ENCODE peak calls at places on chromosomes 13 and 19, in six cellular contexts. One of them, this sample, is unnamed.

GRCh38 chr19:18789883-18790565 is 1.1 kb downstream of the COMP start:
- DNase-seq in heart left ventricle: no peak
- DNase-seq in PC-3: no peak
- DNase-seq in CD8-positive, alpha-beta memory T cell: no peak
- DNase-seq in ascending aorta: no peak
- DNase-seq in small intestine: no peak
- DNase-seq in this sample: no peak

GRCh38 chr19:12788682-12789097 is 2.6 kb upstream of the JUNB start:
- DNase-seq in small intestine: peak; percentile 84
- DNase-seq in CD8-positive, alpha-beta memory T cell: peak; percentile 78
- DNase-seq in heart left ventricle: peak; percentile 91
- DNase-seq in PC-3: peak; percentile 63
- DNase-seq in ascending aorta: peak; percentile 57
- DNase-seq in this sample: peak; percentile 93

GRCh38 chr19:35513975-35514809 is 743 bp upstream of the DMKN start:
- DNase-seq in small intestine: no peak
- DNase-seq in PC-3: no peak
- DNase-seq in heart left ventricle: no peak
- DNase-seq in ascending aorta: no peak
- DNase-seq in CD8-positive, alpha-beta memory T cell: no peak
- DNase-seq in this sample: peak; percentile 24

GRCh38 chr13:77894743-77895142 is 23.9 kb downstream of the EDNRB start:
- DNase-seq in small intestine: no peak
- DNase-seq in heart left ventricle: no peak
- DNase-seq in CD8-positive, alpha-beta memory T cell: no peak
- DNase-seq in ascending aorta: no peak
- DNase-seq in PC-3: no peak
- DNase-seq in this sample: no peak

GRCh38 chr19:5913739-5914357 is at the start of gene CAPS:
- DNase-seq in small intestine: peak; percentile 17
- DNase-seq in heart left ventricle: no peak
- DNase-seq in PC-3: peak; percentile 97
- DNase-seq in ascending aorta: no peak
- DNase-seq in CD8-positive, alpha-beta memory T cell: no peak
- DNase-seq in this sample: peak; percentile 37

GRCh38 chr19:49954092-49954825 is 6.7 kb downstream of the SIGLEC11 start:
- DNase-seq in CD8-positive, alpha-beta memory T cell: no peak
- DNase-seq in PC-3: no peak
- DNase-seq in small intestine: no peak
- DNase-seq in heart left ventricle: no peak
- DNase-seq in ascending aorta: no peak
- DNase-seq in this sample: no peak

GRCh38 chr13:21837841-21838551 is 167.1 kb downstream of the FGF9 start:
- DNase-seq in PC-3: no peak
- DNase-seq in heart left ventricle: no peak
- DNase-seq in CD8-positive, alpha-beta memory T cell: no peak
- DNase-seq in small intestine: peak; percentile 77
- DNase-seq in ascending aorta: no peak
- DNase-seq in this sample: no peak

GRCh38 chr13:71661921-71662320 is 205.1 kb downstream of the DACH1 start:
- DNase-seq in small intestine: no peak
- DNase-seq in PC-3: peak; percentile 52
- DNase-seq in CD8-positive, alpha-beta memory T cell: no peak
- DNase-seq in heart left ventricle: no peak
- DNase-seq in ascending aorta: no peak
- DNase-seq in this sample: no peak

GRCh38 chr13:30196025-30196424 is 111.3 kb downstream of the KATNAL1 start:
- DNase-seq in heart left ventricle: no peak
- DNase-seq in ascending aorta: no peak
- DNase-seq in small intestine: no peak
- DNase-seq in PC-3: peak; percentile 2
- DNase-seq in CD8-positive, alpha-beta memory T cell: no peak
- DNase-seq in this sample: peak; percentile 84

GRCh38 chr19:4302238-4302630 is at the start of gene TMIGD2:
- DNase-seq in ascending aorta: no peak
- DNase-seq in PC-3: no peak
- DNase-seq in heart left ventricle: no peak
- DNase-seq in CD8-positive, alpha-beta memory T cell: no peak
- DNase-seq in small intestine: peak; percentile 25
- DNase-seq in this sample: no peak

GRCh38 chr19:4304509-4305252 is at the start of gene FSD1:
- DNase-seq in ascending aorta: no peak
- DNase-seq in PC-3: peak; percentile 56
- DNase-seq in small intestine: no peak
- DNase-seq in CD8-positive, alpha-beta memory T cell: peak; percentile 63
- DNase-seq in heart left ventricle: peak; percentile 30
- DNase-seq in this sample: peak; percentile 92

GRCh38 chr19:4305659-4306058 is 1.3 kb downstream of the FSD1 start:
- DNase-seq in CD8-positive, alpha-beta memory T cell: no peak
- DNase-seq in PC-3: no peak
- DNase-seq in heart left ventricle: no peak
- DNase-seq in ascending aorta: no peak
- DNase-seq in small intestine: no peak
- DNase-seq in this sample: no peak

GRCh38 chr19:4305253-4305612 is 835 bp downstream of the FSD1 start:
- DNase-seq in heart left ventricle: no peak
- DNase-seq in ascending aorta: no peak
- DNase-seq in CD8-positive, alpha-beta memory T cell: no peak
- DNase-seq in PC-3: no peak
- DNase-seq in small intestine: no peak
- DNase-seq in this sample: no peak

DNA sequence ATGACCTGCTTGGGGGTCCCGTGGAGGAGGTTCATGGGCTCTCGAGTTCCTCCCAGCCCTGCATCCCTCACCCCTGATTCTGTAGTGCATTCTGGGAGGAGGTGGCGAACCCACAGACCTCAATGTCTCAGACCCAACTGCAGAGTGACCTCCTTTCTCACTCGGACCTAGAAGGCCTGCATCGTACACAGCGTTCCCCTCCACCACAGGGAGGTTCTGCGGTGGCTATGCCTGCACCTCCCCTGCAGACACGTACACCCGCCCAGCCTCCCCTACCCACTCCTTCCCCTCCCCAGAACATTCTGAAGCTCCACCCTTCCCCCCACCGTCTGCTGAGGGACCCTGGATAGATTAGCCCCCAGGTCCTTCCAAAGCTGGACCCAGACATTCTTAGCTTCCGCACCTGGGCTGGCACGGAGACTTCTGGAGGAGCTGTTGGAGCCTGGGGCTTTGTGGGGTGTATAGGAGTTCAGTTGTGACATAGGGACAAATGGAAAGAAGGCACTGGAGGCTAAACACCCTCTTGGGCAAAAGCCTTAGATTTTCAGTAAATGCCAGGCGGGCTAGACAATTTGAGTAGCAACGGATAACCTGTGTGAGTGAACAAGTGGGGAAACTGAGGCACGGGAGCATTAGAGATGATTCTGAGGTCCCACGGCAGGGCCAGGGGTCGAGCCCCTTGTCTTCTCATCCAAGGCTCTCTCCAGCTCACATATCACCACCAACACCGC is 455 bp upstream of the FSD1 start:
- DNase-seq in small intestine: peak; percentile 54
- DNase-seq in ascending aorta: no peak
- DNase-seq in CD8-positive, alpha-beta memory T cell: no peak
- DNase-seq in heart left ventricle: no peak
- DNase-seq in PC-3: no peak
- DNase-seq in this sample: no peak
- H3K27me3 ChIP-seq in small intestine: no peaks in the 10 kb centered on the region
- H3K27me3 ChIP-seq in ascending aorta: no peaks in the 10 kb centered on the region
- H3K27me3 ChIP-seq in CD8-positive, alpha-beta memory T cell: no peaks in the 10 kb centered on the region
- H3K27me3 ChIP-seq in heart left ventricle: peaks cover 10% of the 10 kb centered on the region
- H3K27me3 ChIP-seq in PC-3: no peaks in the 10 kb centered on the region
- H3K27me3 ChIP-seq in this sample: no peaks in the 10 kb centered on the region

GRCh38 chr19:4376245-4376990 is 23.9 kb downstream of the SH3GL1 start:
- DNase-seq in ascending aorta: no peak
- DNase-seq in small intestine: no peak
- DNase-seq in CD8-positive, alpha-beta memory T cell: no peak
- DNase-seq in heart left ventricle: no peak
- DNase-seq in PC-3: peak; percentile 45
- DNase-seq in this sample: no peak

GRCh38 chr19:4373601-4374441 is 26.5 kb downstream of the SH3GL1 start:
- DNase-seq in PC-3: no peak
- DNase-seq in heart left ventricle: peak; percentile 61
- DNase-seq in CD8-positive, alpha-beta memory T cell: no peak
- DNase-seq in ascending aorta: no peak
- DNase-seq in small intestine: no peak
- DNase-seq in this sample: peak; percentile 81

GRCh38 chr19:4375620-4376228 is 24.6 kb downstream of the SH3GL1 start:
- DNase-seq in heart left ventricle: no peak
- DNase-seq in PC-3: peak; percentile 60
- DNase-seq in CD8-positive, alpha-beta memory T cell: no peak
- DNase-seq in ascending aorta: no peak
- DNase-seq in small intestine: peak; percentile 38
- DNase-seq in this sample: peak; percentile 81

GRCh38 chr19:4374451-4375163 is 25.7 kb downstream of the SH3GL1 start:
- DNase-seq in CD8-positive, alpha-beta memory T cell: no peak
- DNase-seq in small intestine: peak; percentile 82
- DNase-seq in PC-3: peak; percentile 90
- DNase-seq in heart left ventricle: no peak
- DNase-seq in ascending aorta: peak; percentile 37
- DNase-seq in this sample: peak; percentile 61

DNA sequence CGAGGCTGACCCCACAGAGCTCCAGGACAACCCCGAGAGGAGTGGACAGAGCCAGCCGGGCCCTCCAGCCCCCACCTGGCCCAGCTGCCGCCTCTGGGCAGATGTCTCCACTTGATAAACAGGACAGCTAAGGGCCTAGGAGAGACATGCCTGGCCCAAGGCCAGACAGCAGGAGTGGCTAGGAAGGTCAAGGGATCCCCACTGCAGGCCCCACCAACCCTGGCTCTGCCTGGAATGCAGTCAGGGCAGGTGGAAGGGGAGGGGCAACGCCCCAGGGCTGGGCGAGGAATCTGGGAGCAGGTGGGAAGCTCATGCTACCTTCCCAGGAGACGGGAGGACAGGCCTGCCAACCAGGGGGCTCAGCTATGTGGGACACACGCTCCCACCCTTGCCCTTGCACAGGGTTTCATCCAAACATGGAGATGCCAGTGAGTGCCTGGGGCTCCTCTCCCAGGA is 25.2 kb downstream of the SH3GL1 start:
- DNase-seq in CD8-positive, alpha-beta memory T cell: no peak
- DNase-seq in PC-3: peak; percentile 95
- DNase-seq in ascending aorta: no peak
- DNase-seq in heart left ventricle: no peak
- DNase-seq in small intestine: peak; percentile 86
- DNase-seq in this sample: peak; percentile 74
- H3K4me1 ChIP-seq in CD8-positive, alpha-beta memory T cell: peaks cover 68% of the 10 kb centered on the region
- H3K4me1 ChIP-seq in PC-3: peaks cover 68% of the 10 kb centered on the region
- H3K4me1 ChIP-seq in ascending aorta: peaks cover 86% of the 10 kb centered on the region
- H3K4me1 ChIP-seq in heart left ventricle: peaks cover 96% of the 10 kb centered on the region
- H3K4me1 ChIP-seq in small intestine: peaks cover 20% of the 10 kb centered on the region
- H3K4me1 ChIP-seq in this sample: peaks cover 33% of the 10 kb centered on the region

DNA sequence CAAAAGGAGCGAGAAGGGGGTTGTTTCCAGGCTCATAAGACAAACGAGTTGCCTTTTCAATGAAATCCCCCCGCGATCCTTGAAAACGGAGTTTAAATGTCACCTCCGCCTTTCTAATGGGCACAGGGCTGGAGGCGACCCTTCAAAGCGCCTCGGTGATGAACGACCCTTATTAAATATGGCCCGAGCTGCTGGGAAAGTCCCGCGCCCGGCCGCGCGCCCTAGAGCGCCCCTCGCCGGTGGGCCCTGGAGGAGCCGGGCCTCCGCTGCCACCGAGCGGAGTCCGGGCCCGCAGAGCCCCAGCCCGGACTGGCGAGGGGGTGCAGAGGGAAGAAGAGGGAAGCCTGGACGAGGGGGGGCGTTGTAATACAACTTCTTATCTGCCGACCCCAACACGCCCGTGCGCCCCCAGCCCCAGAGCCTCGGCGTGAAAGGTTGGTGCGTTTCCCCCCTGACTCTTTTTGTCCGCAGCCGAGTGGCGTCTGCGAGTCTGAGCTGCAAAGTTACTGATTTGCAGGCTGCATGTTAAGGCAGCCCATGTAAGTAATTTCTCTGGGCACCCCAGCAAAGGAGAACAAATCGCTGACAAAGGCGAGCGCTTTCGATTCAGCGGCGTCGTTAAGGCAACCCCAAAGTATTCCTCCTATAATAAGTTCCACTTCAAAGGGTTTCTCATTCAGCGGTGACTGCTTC is 11.9 kb downstream of the ZIC5 start:
- DNase-seq in PC-3: no peak
- DNase-seq in small intestine: no peak
- DNase-seq in ascending aorta: no peak
- DNase-seq in CD8-positive, alpha-beta memory T cell: no peak
- DNase-seq in heart left ventricle: no peak
- DNase-seq in this sample: no peak
- H3K27me3 ChIP-seq in PC-3: peaks cover 85% of the 10 kb centered on the region
- H3K27me3 ChIP-seq in small intestine: peaks cover 66% of the 10 kb centered on the region
- H3K27me3 ChIP-seq in ascending aorta: peaks cover 35% of the 10 kb centered on the region
- H3K27me3 ChIP-seq in CD8-positive, alpha-beta memory T cell: peaks cover 83% of the 10 kb centered on the region
- H3K27me3 ChIP-seq in heart left ventricle: peaks cover 100% of the 10 kb centered on the region
- H3K27me3 ChIP-seq in this sample: peaks cover 91% of the 10 kb centered on the region

DNA sequence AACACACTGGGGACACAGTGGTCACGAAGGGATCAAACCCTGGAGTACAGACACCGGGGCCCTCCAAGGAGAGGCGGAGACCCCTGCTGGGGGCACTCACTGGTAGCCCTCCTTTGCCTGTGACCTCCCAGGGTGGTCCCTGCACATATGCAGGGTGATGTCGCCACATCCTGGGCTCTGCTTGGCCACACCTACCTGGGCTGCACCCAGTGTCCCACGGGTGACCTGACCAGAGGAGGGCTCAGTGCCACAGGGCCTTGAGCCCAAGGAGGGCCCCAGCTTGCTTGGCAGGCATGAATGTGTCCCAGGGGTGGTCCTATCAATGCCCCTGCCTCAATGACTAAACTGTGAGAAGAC is 4.1 kb downstream of the PCID2 start:
- DNase-seq in CD8-positive, alpha-beta memory T cell: no peak
- DNase-seq in heart left ventricle: no peak
- DNase-seq in small intestine: no peak
- DNase-seq in PC-3: no peak
- DNase-seq in ascending aorta: no peak
- DNase-seq in this sample: no peak
- H3K4me1 ChIP-seq in CD8-positive, alpha-beta memory T cell: peaks cover 54% of the 10 kb centered on the region
- H3K4me1 ChIP-seq in heart left ventricle: peaks cover 61% of the 10 kb centered on the region
- H3K4me1 ChIP-seq in small intestine: no peaks in the 10 kb centered on the region
- H3K4me1 ChIP-seq in PC-3: peaks cover 24% of the 10 kb centered on the region
- H3K4me1 ChIP-seq in ascending aorta: peaks cover 34% of the 10 kb centered on the region
- H3K4me1 ChIP-seq in this sample: peaks cover 5% of the 10 kb centered on the region